ENCODE peak calls at places on chromosome 20, in seven cellular contexts. T is 8988T; Q is sigmoid colon; J is fibroblast of lung; K is naive thymus-derived CD8-positive, alpha-beta T cell; H is astrocyte of the spinal cord; Y is effector CD4-positive, alpha-beta T cell. X is an unnamed sample.

GRCh38 chr20:38805502-38805957 is at the start of gene PPP1R16B:
- DNase-seq in Y (peak; percentile 67), T (peak; percentile 23), K (peak; percentile 77), Q (no peak), J (no peak), H (no peak), X (no peak)

GRCh38 chr20:61558726-61559125 is 306.7 kb downstream of the CDH4 start:
- DNase-seq in J (peak; percentile 68), K (no peak), H (peak; percentile 52), Y (no peak), T (no peak), Q (no peak), X (no peak)

GRCh38 chr20:48454721-48455490 is 372.9 kb downstream of the PREX1 start:
- DNase-seq in Q (no peak), H (no peak), T (no peak), K (no peak), J (no peak), Y (no peak), X (no peak)

GRCh38 chr20:50379049-50379990 is 130.9 kb upstream of the PTPN1 start:
- DNase-seq in Q (peak; percentile 98), Y (no peak), J (peak; percentile 48), K (no peak), H (no peak), T (no peak), X (peak; percentile 31)

GRCh38 chr20:23200413-23200812 is 114.3 kb upstream of the CD93 start:
- DNase-seq in Y (no peak), K (no peak), Q (no peak), T (no peak), J (no peak), H (no peak), X (no peak)

GRCh38 chr20:41786158-41786557 is 168.0 kb upstream of the CHD6 start:
- DNase-seq in K (no peak), H (peak; percentile 14), Q (no peak), J (peak; percentile 4), Y (no peak), T (no peak), X (no peak)

GRCh38 chr20:7375905-7376304 is 564.4 kb downstream of the HAO1 start:
- DNase-seq in K (no peak), H (peak; percentile 39), T (no peak), J (no peak), Q (no peak), Y (no peak), X (peak; percentile 1)

GRCh38 chr20:63697357-63697867 is 960 bp downstream of the TNFRSF6B start:
- DNase-seq in T (peak; percentile 86), H (no peak), K (no peak), Q (peak; percentile 64), J (no peak), Y (no peak), X (no peak)

GRCh38 chr20:62219101-62219991 is 732 bp downstream of the HRH3 start:
- DNase-seq in J (no peak), Y (no peak), Q (no peak), K (no peak), H (no peak), T (no peak), X (no peak)

GRCh38 chr20:54227241-54227640 is 19.4 kb downstream of the PFDN4 start:
- DNase-seq in T (no peak), H (no peak), Q (no peak), J (no peak), K (no peak), Y (no peak), X (no peak)

GRCh38 chr20:49496043-49496442 is 13.6 kb upstream of the KCNB1 start:
- DNase-seq in J (no peak), Q (no peak), K (no peak), T (no peak), Y (no peak), H (no peak), X (no peak)